ENCODE peak calls at places on chromosomes 12 and 14, in nine cellular contexts. B is GM12865, L is cardiac fibroblast, M is heart right ventricle, Q is stomach, O is upper lobe of right lung, R is lower leg skin, N is colonic mucosa, Z is mucosa of descending colon. U is an unnamed sample.
A peak's percentile ranks its signal among the peaks of the same experiment; 100 is the strongest.

GRCh38 chr14:35900741-35901140 is 74.6 kb downstream of the BRMS1L start:
- DNase-seq in O (no peak), Z (no peak), Q (no peak), R (no peak), B (no peak), L (no peak), M (no peak), N (no peak), U (no peak)

GRCh38 chr12:4273651-4274395 is at the start of gene CCND2:
- DNase-seq in L (peak; percentile 83), R (peak; percentile 96), B (peak; percentile 90), M (peak; percentile 90), Q (peak; percentile 67), Z (peak; percentile 90), N (peak; percentile 93), O (peak; percentile 92), U (peak; percentile 57)

GRCh38 chr12:9039397-9039977 is 50.1 kb downstream of the KLRG1 start:
- DNase-seq in O (no peak), L (peak; percentile 60), N (no peak), Z (peak; percentile 30), M (no peak), B (peak; percentile 55), Q (no peak), R (no peak), U (peak; percentile 39)

GRCh38 chr12:112182499-112182898 is 57.1 kb downstream of the TRAFD1 start:
- DNase-seq in Q (no peak), O (no peak), B (peak; percentile 44), R (no peak), Z (no peak), M (no peak), L (no peak), N (no peak), U (no peak)

GRCh38 chr12:130916251-130916911 is 37.3 kb upstream of the ADGRD1 start:
- DNase-seq in Q (peak; percentile 54), M (peak; percentile 53), R (peak; percentile 90), B (peak; percentile 69), L (peak; percentile 64), Z (peak; percentile 37), O (peak; percentile 74), N (peak; percentile 31), U (peak; percentile 61)

GRCh38 chr12:52798003-52798670 is 2.2 kb upstream of the KRT3 start:
- DNase-seq in M (no peak), Q (no peak), O (peak; percentile 2), L (peak; percentile 16), Z (no peak), B (no peak), N (no peak), R (no peak), U (no peak)

GRCh38 chr14:31582286-31582691 is 21.1 kb downstream of the NUBPL start:
- DNase-seq in B (no peak), N (no peak), R (no peak), Z (no peak), O (no peak), Q (no peak), L (peak; percentile 41), M (no peak), U (peak; percentile 49)

GRCh38 chr12:122123051-122123760 is 44.6 kb downstream of the MLXIP start:
- DNase-seq in Q (peak; percentile 73), O (no peak), M (peak; percentile 44), N (peak; percentile 91), B (peak; percentile 66), R (peak; percentile 92), Z (peak; percentile 91), L (peak; percentile 85), U (peak; percentile 79)

GRCh38 chr12:7916936-7917335 is 19.1 kb downstream of the SLC2A3 start:
- DNase-seq in O (no peak), Q (no peak), L (no peak), R (peak; percentile 48), B (no peak), Z (no peak), N (no peak), M (no peak), U (peak; percentile 38)

GRCh38 chr12:49777800-49778748 is 36.7 kb downstream of the TMBIM6 start:
- DNase-seq in O (peak; percentile 82), N (peak; percentile 74), L (peak; percentile 41), M (peak; percentile 58), B (peak; percentile 66), R (no peak), Q (peak; percentile 79), Z (peak; percentile 83), U (peak; percentile 34)

GRCh38 chr14:20332946-20333782 is at the start of gene CCNB1IP1:
- DNase-seq in Z (peak; percentile 78), O (no peak), R (peak; percentile 88), B (peak; percentile 91), N (peak; percentile 81), Q (peak; percentile 44), M (peak; percentile 29), L (peak; percentile 92), U (peak; percentile 92)

GRCh38 chr12:27020761-27021160 is 1.6 kb upstream of the MED21 start:
- DNase-seq in R (no peak), B (no peak), Q (no peak), L (no peak), M (no peak), N (no peak), O (no peak), Z (no peak), U (no peak)

GRCh38 chr12:27014085-27014858 is at the start of gene TM7SF3:
- DNase-seq in N (peak; percentile 96), B (peak; percentile 97), M (peak; percentile 94), R (peak; percentile 98), Q (peak; percentile 97), Z (peak; percentile 96), O (peak; percentile 98), L (peak; percentile 85), U (peak; percentile 94)

GRCh38 chr12:27015730-27016076 is 1.5 kb upstream of the TM7SF3 start:
- DNase-seq in O (no peak), M (no peak), Q (no peak), B (peak; percentile 67), N (no peak), L (peak; percentile 69), R (no peak), Z (no peak), U (peak; percentile 63)

GRCh38 chr12:27014859-27015729 is 910 bp upstream of the TM7SF3 start:
- DNase-seq in Q (no peak), M (no peak), O (no peak), B (peak; percentile 19), R (no peak), Z (peak; percentile 7), N (peak; percentile 37), L (no peak), U (no peak)

GRCh38 chr12:27018071-27018470 is 3.9 kb upstream of the TM7SF3 start:
- DNase-seq in B (no peak), R (no peak), M (no peak), O (no peak), Q (no peak), L (no peak), N (no peak), Z (no peak), U (no peak)
- H3K4me3 ChIP-seq in B (no peak overlapping the region), R (no peak overlapping the region), M (no peak overlapping the region), O (no peak overlapping the region), Q (no peak overlapping the region), L (no peak overlapping the region), N (no peak overlapping the region), Z (no peak overlapping the region), U (no peak overlapping the region)

GRCh38 chr12:89707992-89708792 is 446 bp downstream of the ATP2B1 start:
- DNase-seq in N (peak; percentile 46), R (peak; percentile 90), M (peak; percentile 48), B (peak; percentile 56), Q (peak; percentile 36), O (peak; percentile 79), Z (peak; percentile 43), L (peak; percentile 34), U (no peak)

GRCh38 chr12:89709157-89709993 is 737 bp upstream of the ATP2B1 start:
- DNase-seq in B (peak; percentile 100), M (peak; percentile 99), Q (peak; percentile 100), R (peak; percentile 100), L (peak; percentile 99), Z (peak; percentile 99), O (peak; percentile 99), N (peak; percentile 99), U (peak; percentile 100)

GRCh38 chr12:89709994-89710872 is 1.6 kb upstream of the ATP2B1 start:
- DNase-seq in B (peak; percentile 57), Q (peak; percentile 52), L (peak; percentile 72), Z (peak; percentile 65), O (peak; percentile 86), M (peak; percentile 67), N (peak; percentile 67), R (peak; percentile 94), U (no peak)

GRCh38 chr12:89707623-89707991 is 1.0 kb downstream of the ATP2B1 start:
- DNase-seq in O (peak; percentile 65), R (no peak), Z (peak; percentile 39), Q (no peak), N (peak; percentile 35), M (peak; percentile 27), L (no peak), B (peak; percentile 24), U (peak; percentile 14)

DNA sequence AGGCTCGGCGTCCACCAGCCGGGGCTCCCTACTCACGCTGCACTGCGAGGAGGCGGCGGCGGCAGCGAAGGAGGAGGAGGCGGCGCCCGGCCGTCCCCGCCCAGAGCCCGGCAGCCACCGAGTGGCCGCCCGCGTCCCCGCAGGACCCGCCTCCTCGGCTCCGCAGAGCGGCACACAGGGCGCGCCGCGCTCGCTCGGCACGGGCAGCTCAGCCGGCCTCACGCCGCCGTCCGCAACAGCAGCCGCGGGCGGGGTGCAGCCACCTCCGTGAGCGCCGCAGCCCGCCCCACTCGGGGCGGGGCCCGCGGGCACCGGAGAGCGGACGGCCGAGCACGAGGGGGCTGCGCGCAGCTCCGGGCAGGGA is at the start of gene ATP2B1:
- DNase-seq in Z (peak; percentile 90), R (peak; percentile 97), B (peak; percentile 96), N (peak; percentile 87), O (peak; percentile 95), M (peak; percentile 89), L (peak; percentile 80), Q (peak; percentile 92), U (peak; percentile 87)
- TF ChIP-seq CTCF in Z (no peak), R (no peak), B (no peak), N (no peak), O (no peak), M (no peak), L (no peak), Q (no peak), U (no peak)

GRCh38 chr12:823043-823698 is 70.8 kb downstream of the WNK1 start:
- DNase-seq in Z (no peak), Q (no peak), N (no peak), O (no peak), R (no peak), L (no peak), B (peak; percentile 80), M (no peak), U (no peak)
- H3K4me3 ChIP-seq in Z (no peak overlapping the region), Q (no peak overlapping the region), N (no peak overlapping the region), O (no peak overlapping the region), R (no peak overlapping the region), L (no peak overlapping the region), B (peak overlapping the region; percentile 8), M (no peak overlapping the region), U (no peak overlapping the region)

DNA sequence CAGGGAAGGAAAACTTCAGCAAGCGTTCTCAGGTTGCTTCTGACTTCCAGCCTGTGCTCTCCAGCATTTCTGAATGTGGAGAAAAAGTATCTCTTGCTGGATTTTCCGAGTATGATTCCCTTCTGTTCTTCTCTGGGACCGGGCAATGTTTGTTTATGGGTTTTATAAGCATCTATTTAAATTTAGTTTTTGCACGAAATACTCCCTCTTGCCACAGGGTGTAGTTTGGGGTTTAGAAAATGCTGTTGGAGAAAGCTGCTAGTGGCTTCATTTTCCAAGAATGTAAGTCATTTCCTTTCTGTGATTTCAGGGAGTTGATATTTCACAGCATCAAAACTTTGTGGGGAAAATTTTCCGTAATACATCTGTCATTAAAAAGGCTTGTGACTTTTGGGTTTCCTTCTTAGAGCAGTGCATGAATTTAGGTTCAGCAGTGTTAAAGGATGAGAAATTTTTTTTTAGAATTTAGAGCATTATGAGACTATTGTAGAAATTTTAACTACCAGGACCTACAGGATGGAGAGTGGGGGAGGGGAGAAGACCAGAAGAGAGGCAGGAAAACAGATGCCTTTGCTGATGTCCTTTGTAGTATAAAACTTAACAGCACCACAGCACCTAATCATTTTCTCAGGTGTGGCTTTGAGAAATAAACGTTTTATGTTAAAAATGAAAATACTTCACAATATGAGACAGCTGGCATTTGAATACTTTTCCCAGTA is 1.5 kb downstream of the FRMD6 start:
- DNase-seq in O (no peak), B (peak; percentile 23), Z (peak; percentile 8), Q (no peak), L (peak; percentile 86), R (no peak), N (no peak), M (no peak), U (peak; percentile 81)
- TF ChIP-seq CTCF in O (peak; percentile 31), B (peak; percentile 15), Z (no peak), Q (no peak), L (peak; percentile 52), R (no peak), N (no peak), M (peak; percentile 7), U (peak; percentile 34)

U was measured in fibroblast of villous mesenchyme.